ENCODE peak calls at places on chromosomes 16 and 17, in ten cellular contexts. J is tibial artery, C is stomach, F is sigmoid colon, E is cardiac muscle cell, R is Peyer's patch, A is GM23248, Q is keratinocyte, M is psoas muscle, Z is IMR-90. O is an unnamed sample.
A peak's percentile ranks its signal among the peaks of the same experiment; 100 is the strongest.

GRCh38 chr17:77770331-77771105 is 188.0 kb upstream of the TNRC6C start:
- DNase-seq in F (no peak), C (no peak), M (no peak), A (peak; percentile 93), Q (no peak), Z (peak; percentile 79), E (peak; percentile 88), R (no peak), J (no peak), O (no peak)

GRCh38 chr17:12821376-12821940 is 32.2 kb downstream of the ARHGAP44 start:
- DNase-seq in Z (peak; percentile 5), C (no peak), A (peak; percentile 25), R (peak; percentile 48), E (peak; percentile 49), J (no peak), M (no peak), F (no peak), Q (no peak), O (no peak)

GRCh38 chr16:53809088-53809951 is 105.4 kb downstream of the FTO start:
- DNase-seq in E (peak; percentile 84), Q (no peak), R (no peak), J (no peak), F (no peak), Z (peak; percentile 92), A (peak; percentile 82), M (no peak), C (no peak), O (peak; percentile 31)

GRCh38 chr16:47311738-47312505 is 148.9 kb downstream of the ITFG1 start:
- DNase-seq in E (peak; percentile 8), Z (peak; percentile 57), M (no peak), A (peak; percentile 12), F (no peak), J (no peak), Q (peak; percentile 19), C (no peak), R (no peak), O (no peak)

GRCh38 chr16:86809458-86809955 is 231.2 kb downstream of the FOXL1 start:
- DNase-seq in J (no peak), A (peak; percentile 71), R (no peak), M (no peak), Z (peak; percentile 95), E (peak; percentile 27), C (no peak), F (no peak), Q (no peak), O (no peak)

GRCh38 chr17:17669851-17670232 is 11.4 kb upstream of the RAI1 start:
- DNase-seq in C (no peak), M (no peak), A (no peak), E (no peak), F (no peak), Q (no peak), Z (no peak), J (no peak), R (no peak), O (no peak)

GRCh38 chr17:16944334-16945140 is 27.4 kb downstream of the TNFRSF13B start:
- DNase-seq in M (peak; percentile 25), A (no peak), E (no peak), F (peak; percentile 46), J (no peak), C (peak; percentile 18), Q (no peak), R (peak; percentile 46), Z (no peak), O (no peak)

GRCh38 chr17:45021607-45022287 is 29.7 kb downstream of the DCAKD start:
- DNase-seq in Z (peak; percentile 47), E (peak; percentile 73), F (peak; percentile 89), A (peak; percentile 88), C (peak; percentile 68), J (peak; percentile 80), R (peak; percentile 74), M (peak; percentile 85), Q (no peak), O (peak; percentile 63)

GRCh38 chr17:32747856-32748255 is 129.1 kb downstream of the MYO1D start:
- DNase-seq in Z (no peak), A (no peak), F (no peak), E (no peak), R (no peak), C (no peak), Q (no peak), M (no peak), J (no peak), O (no peak)

GRCh38 chr16:5422047-5422446 is 324.5 kb upstream of the EEF2KMT start:
- DNase-seq in Q (no peak), M (no peak), A (no peak), J (no peak), Z (no peak), E (no peak), R (no peak), F (no peak), C (no peak), O (no peak)

GRCh38 chr17:39677581-39678339 is 9.5 kb downstream of the PNMT start:
- DNase-seq in R (no peak), J (peak; percentile 97), A (no peak), E (no peak), Z (no peak), M (peak; percentile 91), C (no peak), F (peak; percentile 77), Q (no peak), O (no peak)

GRCh38 chr16:1290860-1291575 is 18.4 kb upstream of the UBE2I start:
- DNase-seq in J (no peak), R (no peak), Q (no peak), M (no peak), Z (no peak), E (no peak), A (no peak), F (no peak), C (no peak), O (no peak)

GRCh38 chr16:84507011-84507982 is 2.8 kb upstream of the MEAK7 start:
- DNase-seq in F (no peak), C (no peak), Z (no peak), M (peak; percentile 43), J (peak; percentile 65), Q (no peak), A (peak; percentile 69), R (peak; percentile 68), E (no peak), O (no peak)

GRCh38 chr17:28327031-28327607 is 8.1 kb downstream of the TMEM97 start:
- DNase-seq in A (peak; percentile 24), Q (no peak), J (no peak), Z (peak; percentile 52), F (peak; percentile 43), E (no peak), C (peak; percentile 16), R (no peak), M (no peak), O (no peak)
- H3K9me3 ChIP-seq in A (no peaks in the 10 kb centered on the region), Q (no peaks in the 10 kb centered on the region), J (no peaks in the 10 kb centered on the region), Z (no peaks in the 10 kb centered on the region), F (no peaks in the 10 kb centered on the region), E (no peaks in the 10 kb centered on the region), C (no peaks in the 10 kb centered on the region), R (no peaks in the 10 kb centered on the region), M (no peaks in the 10 kb centered on the region), O (no peaks in the 10 kb centered on the region)

GRCh38 chr16:63682844-63683243 is 1439.0 kb downstream of the CDH11 start:
- DNase-seq in R (no peak), E (no peak), Q (no peak), A (no peak), J (no peak), C (no peak), F (no peak), Z (no peak), M (no peak), O (no peak)

GRCh38 chr16:63684116-63684515 is 1437.7 kb downstream of the CDH11 start:
- DNase-seq in R (no peak), Q (no peak), Z (no peak), J (no peak), M (no peak), E (no peak), F (no peak), A (no peak), C (no peak), O (no peak)

GRCh38 chr16:63689068-63689467 is 1432.8 kb downstream of the CDH11 start:
- DNase-seq in M (no peak), A (no peak), C (no peak), J (no peak), R (no peak), Z (no peak), Q (no peak), F (no peak), E (peak; percentile 41), O (no peak)

GRCh38 chr16:63690267-63690666 is 1431.6 kb downstream of the CDH11 start:
- DNase-seq in C (no peak), J (no peak), M (no peak), E (no peak), F (no peak), Z (no peak), R (no peak), Q (no peak), A (no peak), O (no peak)

DNA sequence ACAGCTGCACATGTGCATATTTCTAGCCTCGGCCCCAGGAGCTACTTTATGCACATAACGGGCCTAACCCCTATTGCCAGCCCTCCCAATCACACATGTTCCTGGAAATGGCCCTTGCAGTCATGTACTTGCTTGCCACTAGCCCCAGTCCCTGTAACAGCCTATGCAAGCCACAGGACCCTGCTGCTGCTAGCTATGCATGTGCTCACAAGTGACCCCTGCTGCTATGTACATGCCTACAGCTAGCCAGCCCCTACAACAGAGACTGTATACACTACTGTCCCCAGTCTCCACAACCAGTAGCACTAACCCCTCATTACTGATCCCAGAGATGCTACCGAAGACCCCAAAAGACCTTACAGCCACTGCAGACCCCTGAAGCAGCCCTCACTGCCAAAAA is 1437.2 kb downstream of the CDH11 start:
- DNase-seq in C (no peak), J (no peak), Z (no peak), M (no peak), R (no peak), Q (no peak), E (no peak), F (no peak), A (no peak), O (no peak)
- H3K4me1 ChIP-seq in C (no peaks in the 10 kb centered on the region), J (no peaks in the 10 kb centered on the region), Z (no peaks in the 10 kb centered on the region), M (no peaks in the 10 kb centered on the region), R (no peaks in the 10 kb centered on the region), Q (peaks cover 4% of the 10 kb centered on the region), E (no peaks in the 10 kb centered on the region), F (no peaks in the 10 kb centered on the region), A (no peaks in the 10 kb centered on the region), O (no peaks in the 10 kb centered on the region)

DNA sequence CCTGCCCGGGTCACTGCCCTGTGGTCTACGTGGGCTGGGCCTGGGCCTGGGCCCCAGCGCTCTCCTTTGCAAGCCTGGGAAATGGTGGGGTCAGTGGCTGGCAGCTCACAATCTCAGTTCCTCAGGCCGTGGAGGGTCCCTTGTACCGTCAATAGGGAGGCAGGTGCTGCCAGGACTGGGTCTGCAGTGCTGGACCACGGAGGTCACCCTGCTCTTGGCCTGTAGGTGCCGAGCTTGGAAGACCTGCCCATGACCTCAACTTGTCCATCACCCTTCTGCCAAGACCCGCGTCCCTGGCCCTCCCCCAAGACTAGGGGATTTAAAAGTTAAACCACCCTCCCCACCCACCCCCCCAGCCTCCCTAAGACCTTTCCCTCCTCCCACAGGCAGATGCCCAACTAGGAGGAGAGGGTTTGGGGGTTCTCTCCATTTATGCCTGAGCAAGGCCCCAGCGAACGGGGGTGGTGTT is 2.5 kb downstream of the TBX2 start:
- DNase-seq in Z (no peak), M (no peak), A (no peak), E (no peak), F (peak; percentile 59), Q (no peak), C (no peak), J (no peak), R (no peak), O (no peak)
- H3K27me3 ChIP-seq in Z (no peaks in the 10 kb centered on the region), M (peaks cover 86% of the 10 kb centered on the region), A (no peaks in the 10 kb centered on the region), E (peaks cover 51% of the 10 kb centered on the region), F (peaks cover 95% of the 10 kb centered on the region), Q (peaks cover 94% of the 10 kb centered on the region), C (peaks cover 45% of the 10 kb centered on the region), J (peaks cover 2% of the 10 kb centered on the region), R (peaks cover 67% of the 10 kb centered on the region), O (no peaks in the 10 kb centered on the region)

GRCh38 chr16:35302859-35303258 is 1843.4 kb downstream of the TP53TG3F start:
- DNase-seq in Z (no peak), A (no peak), M (no peak), Q (no peak), R (no peak), J (no peak), E (no peak), F (no peak), C (no peak), O (no peak)
- H3K9me3 ChIP-seq in Z (peaks cover 18% of the 10 kb centered on the region), A (no peaks in the 10 kb centered on the region), M (no peaks in the 10 kb centered on the region), Q (no peaks in the 10 kb centered on the region), R (no peaks in the 10 kb centered on the region), J (no peaks in the 10 kb centered on the region), E (peaks cover 3% of the 10 kb centered on the region), F (no peaks in the 10 kb centered on the region), C (peaks cover 27% of the 10 kb centered on the region), O (no peaks in the 10 kb centered on the region)